ENCODE peak calls at places on chromosomes 11 and 22, in five cellular contexts. N, O, L, Q and P are unnamed samples.

GRCh38 chr22:39514373-39514973 is 5.9 kb upstream of the ATF4 start:
- DNase-seq in N (peak), O (no peak), L (no peak), Q (no peak), P (no peak)

GRCh38 chr11:77080643-77081210 is 14.0 kb downstream of the CAPN5 start:
- DNase-seq in N (peak), O (peak), L (no peak), Q (no peak), P (no peak)

GRCh38 chr11:94728541-94728940 is 39.6 kb upstream of the AMOTL1 start:
- DNase-seq in N (no peak), O (peak), L (peak), Q (no peak), P (no peak)

GRCh38 chr11:133082453-133082781 is 449.9 kb downstream of the OPCML start:
- DNase-seq in N (no peak), O (no peak), L (no peak), Q (no peak), P (no peak)

GRCh38 chr11:13031349-13031748 is 22.2 kb downstream of the RASSF10 start:
- DNase-seq in N (no peak), O (no peak), L (no peak), Q (no peak), P (no peak)

GRCh38 chr11:14914536-14914935 is 22.5 kb upstream of the CYP2R1 start:
- DNase-seq in N (no peak), O (no peak), L (no peak), Q (no peak), P (no peak)

GRCh38 chr11:66749091-66749490 is 20.1 kb upstream of the SPTBN2 start:
- DNase-seq in N (no peak), O (no peak), L (no peak), Q (no peak), P (no peak)

GRCh38 chr11:94379619-94380018 is 21.6 kb downstream of the GPR83 start:
- DNase-seq in N (no peak), O (no peak), L (no peak), Q (no peak), P (no peak)

GRCh38 chr11:27612932-27613669 is 87.2 kb downstream of the BDNF start:
- DNase-seq in N (no peak), O (no peak), L (no peak), Q (no peak), P (no peak)

GRCh38 chr22:19703869-19704268 is 10.4 kb upstream of the SEPTIN5 start:
- DNase-seq in N (no peak), O (no peak), L (no peak), Q (no peak), P (no peak)

GRCh38 chr11:120105576-120105975 is 32.3 kb downstream of the TRIM29 start:
- DNase-seq in N (no peak), O (no peak), L (no peak), Q (no peak), P (no peak)

GRCh38 chr11:28090052-28090749 is 17.8 kb downstream of the KIF18A start:
- DNase-seq in N (peak), O (peak), L (no peak), Q (no peak), P (no peak)

GRCh38 chr11:87366346-87366745 is 328.6 kb downstream of the TMEM135 start:
- DNase-seq in N (no peak), O (no peak), L (no peak), Q (no peak), P (no peak)

GRCh38 chr11:88555829-88556202 is 218.3 kb upstream of the CTSC start:
- DNase-seq in N (peak), O (no peak), L (peak), Q (no peak), P (no peak)

GRCh38 chr22:29689872-29690213 is 30.0 kb upstream of the CABP7 start:
- DNase-seq in N (peak), O (peak), L (no peak), Q (no peak), P (no peak)

GRCh38 chr11:2976289-2977063 is 15.7 kb downstream of the NAP1L4 start:
- DNase-seq in N (no peak), O (no peak), L (no peak), Q (no peak), P (no peak)

GRCh38 chr11:134413334-134414035 is 1.4 kb upstream of the B3GAT1 start:
- DNase-seq in N (no peak), O (no peak), L (no peak), Q (no peak), P (no peak)

GRCh38 chr11:62069374-62069773 is 54.4 kb upstream of the INCENP start:
- DNase-seq in N (no peak), O (no peak), L (no peak), Q (no peak), P (no peak)

GRCh38 chr22:38284042-38284402 is 11.2 kb upstream of the TMEM184B start:
- DNase-seq in N (peak), O (peak), L (peak), Q (no peak), P (peak)

GRCh38 chr11:33394431-33395109 is 137.4 kb downstream of the HIPK3 start:
- DNase-seq in N (no peak), O (no peak), L (no peak), Q (no peak), P (no peak)

GRCh38 chr11:17229481-17230152 is 21.8 kb upstream of the PIK3C2A start:
- DNase-seq in N (no peak), O (no peak), L (no peak), Q (no peak), P (no peak)

GRCh38 chr11:3837793-3838192 is 3.0 kb downstream of the RHOG start:
- DNase-seq in N (no peak), O (peak), L (no peak), Q (peak), P (no peak)

GRCh38 chr11:117950999-117951961 is 22.1 kb upstream of the TMPRSS13 start:
- DNase-seq in N (no peak), O (no peak), L (no peak), Q (peak), P (no peak)

GRCh38 chr11:3340025-3340424 is 38.9 kb downstream of the ZNF195 start:
- DNase-seq in N (peak), O (peak), L (peak), Q (no peak), P (peak)

GRCh38 chr22:33271390-33272161 is 213.4 kb upstream of the SYN3 start:
- DNase-seq in N (peak), O (no peak), L (no peak), Q (peak), P (no peak)

GRCh38 chr11:8167796-8168195 is 1.0 kb downstream of the RIC3 start:
- DNase-seq in N (peak), O (no peak), L (no peak), Q (no peak), P (no peak)

GRCh38 chr11:107741044-107741823 is 29.4 kb upstream of the SLN start:
- DNase-seq in N (peak), O (peak), L (peak), Q (peak), P (no peak)

GRCh38 chr11:123187670-123188507 is 7.2 kb downstream of the CLMP start:
- DNase-seq in N (peak), O (peak), L (no peak), Q (no peak), P (no peak)

GRCh38 chr22:24592144-24592845 is 578 bp downstream of the LRRC75B start:
- DNase-seq in N (no peak), O (peak), L (no peak), Q (peak), P (no peak)

GRCh38 chr11:27471588-27472397 is 797 bp downstream of the LGR4 start:
- DNase-seq in N (no peak), O (no peak), L (no peak), Q (peak), P (no peak)

GRCh38 chr22:44179989-44180705 is 578 bp upstream of the PARVG start:
- DNase-seq in N (no peak), O (no peak), L (no peak), Q (no peak), P (no peak)

GRCh38 chr11:60343094-60343704 is 16.1 kb downstream of the MS4A6E start:
- DNase-seq in N (no peak), O (no peak), L (no peak), Q (no peak), P (no peak)

GRCh38 chr11:113563766-113564165 is 88.6 kb upstream of the DRD2 start:
- DNase-seq in N (no peak), O (no peak), L (no peak), Q (no peak), P (no peak)

GRCh38 chr11:47523491-47524199 is 29.3 kb downstream of the CELF1 start:
- DNase-seq in N (peak), O (peak), L (peak), Q (no peak), P (no peak)

GRCh38 chr11:68354181-68354872 is 41.9 kb downstream of the LRP5 start:
- DNase-seq in N (peak), O (peak), L (peak), Q (no peak), P (peak)

GRCh38 chr11:114348200-114349191 is 51.8 kb downstream of the C11orf71 start:
- DNase-seq in N (peak), O (peak), L (peak), Q (no peak), P (peak)

GRCh38 chr11:27721505-27722116 is 21.4 kb upstream of the BDNF start:
- DNase-seq in N (no peak), O (no peak), L (no peak), Q (peak), P (no peak)

GRCh38 chr22:26597026-26597425 is 7.1 kb upstream of the TPST2 start:
- DNase-seq in N (no peak), O (no peak), L (no peak), Q (no peak), P (no peak)

GRCh38 chr11:19380375-19380774 is 139.6 kb upstream of the E2F8 start:
- DNase-seq in N (peak), O (peak), L (peak), Q (no peak), P (no peak)

GRCh38 chr11:111527279-111527678 is 12.7 kb downstream of the HOATZ start:
- DNase-seq in N (no peak), O (no peak), L (no peak), Q (no peak), P (no peak)

GRCh38 chr11:111530091-111530490 is 10.4 kb upstream of the LAYN start:
- DNase-seq in N (no peak), O (no peak), L (no peak), Q (no peak), P (no peak)

GRCh38 chr11:111526501-111526900 is 11.9 kb downstream of the HOATZ start:
- DNase-seq in N (peak), O (peak), L (no peak), Q (peak), P (no peak)

GRCh38 chr11:111531156-111531555 is 9.4 kb upstream of the LAYN start:
- DNase-seq in N (peak), O (no peak), L (no peak), Q (no peak), P (no peak)

GRCh38 chr11:111528557-111528956 is 12.0 kb upstream of the LAYN start:
- DNase-seq in N (peak), O (no peak), L (no peak), Q (no peak), P (no peak)
- TF ChIP-seq CTCF in N (no peak), O (peak), L (peak), Q (no peak), P (no peak)

GRCh38 chr11:75469785-75470405 is 36.9 kb upstream of the KLHL35 start:
- DNase-seq in N (no peak), O (no peak), L (no peak), Q (no peak), P (no peak)
- TF ChIP-seq CTCF in N (no peak), O (no peak), L (no peak), Q (no peak), P (no peak)

DNA sequence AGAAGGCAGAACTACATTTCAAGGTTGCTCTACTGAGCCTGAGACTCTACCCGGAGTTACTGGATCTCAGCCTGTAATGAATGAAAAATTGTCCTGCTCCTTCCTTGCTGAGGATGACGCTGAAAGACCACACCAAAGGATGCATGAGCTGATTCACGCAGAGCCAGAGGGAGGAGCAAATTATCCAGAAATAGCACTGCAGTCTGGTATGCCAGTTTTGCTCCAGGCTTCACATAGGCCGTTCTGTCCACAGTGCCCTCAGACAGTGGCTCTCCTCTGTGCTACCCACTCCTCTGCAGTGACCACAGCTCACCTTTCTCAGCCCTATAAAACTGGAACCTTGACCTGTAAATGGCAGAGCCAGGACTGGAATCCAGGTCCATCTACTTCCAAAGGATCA is 79.3 kb upstream of the GALNT18 start:
- DNase-seq in N (peak), O (peak), L (peak), Q (no peak), P (no peak)
- TF ChIP-seq CTCF in N (peak), O (no peak), L (peak), Q (no peak), P (no peak)

GRCh38 chr22:31995046-31995445 is 48.0 kb upstream of the SLC5A1 start:
- DNase-seq in N (no peak), O (no peak), L (no peak), Q (no peak), P (no peak)
- TF ChIP-seq CTCF in N (peak), O (no peak), L (peak), Q (no peak), P (no peak)

DNA sequence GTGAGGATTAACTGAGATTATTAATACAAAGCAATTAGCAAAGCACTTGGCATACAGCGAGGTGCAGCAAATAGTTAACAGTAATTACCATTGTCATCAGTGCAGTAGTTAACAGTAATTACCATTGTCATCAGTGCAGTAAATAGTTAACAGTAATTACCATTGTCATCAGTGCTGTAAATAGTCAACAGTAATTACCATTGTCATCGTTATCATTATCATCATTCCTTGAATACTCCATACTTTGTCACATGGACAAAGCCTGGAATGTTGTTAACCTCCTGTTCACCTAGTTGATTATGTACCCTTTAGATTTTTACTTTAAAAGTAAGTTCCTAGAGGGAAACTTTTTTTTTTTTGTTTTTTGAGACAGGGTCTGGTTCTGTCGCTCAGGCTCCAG is 19.5 kb upstream of the LYVE1 start:
- DNase-seq in N (no peak), O (no peak), L (no peak), Q (no peak), P (no peak)
- TF ChIP-seq CTCF in N (no peak), O (no peak), L (no peak), Q (no peak), P (no peak)

GRCh38 chr22:42376721-42377177 is 55.5 kb downstream of the NFAM1 start:
- DNase-seq in N (peak), O (peak), L (no peak), Q (no peak), P (peak)
- TF ChIP-seq CTCF in N (no peak), O (no peak), L (no peak), Q (no peak), P (no peak)

GRCh38 chr11:1548221-1549070 is 23.6 kb downstream of the DUSP8 start:
- DNase-seq in N (peak), O (peak), L (peak), Q (no peak), P (no peak)

GRCh38 chr11:1546077-1546535 is 26.0 kb downstream of the DUSP8 start:
- DNase-seq in N (no peak), O (no peak), L (no peak), Q (no peak), P (no peak)

GRCh38 chr11:1547467-1548098 is 24.5 kb downstream of the DUSP8 start:
- DNase-seq in N (no peak), O (no peak), L (no peak), Q (no peak), P (no peak)

GRCh38 chr11:1546536-1547466 is 25.3 kb downstream of the DUSP8 start:
- DNase-seq in N (peak), O (peak), L (no peak), Q (peak), P (no peak)

GRCh38 chr11:1549355-1550330 is 22.4 kb downstream of the DUSP8 start:
- DNase-seq in N (no peak), O (no peak), L (no peak), Q (no peak), P (no peak)
- TF ChIP-seq CTCF in N (no peak), O (no peak), L (no peak), Q (peak), P (no peak)

GRCh38 chr11:129980086-129980485 is 22.5 kb downstream of the PRDM10 start:
- DNase-seq in N (no peak), O (no peak), L (no peak), Q (no peak), P (no peak)
- TF ChIP-seq CTCF in N (no peak), O (no peak), L (no peak), Q (no peak), P (no peak)

GRCh38 chr11:50169634-50170033 is 137.0 kb downstream of the OR4C45 start:
- DNase-seq in N (no peak), O (no peak), L (no peak), Q (no peak), P (no peak)
- TF ChIP-seq CTCF in N (no peak), O (no peak), L (no peak), Q (no peak), P (no peak)

GRCh38 chr11:90392692-90393091 is 169.8 kb upstream of the CHORDC1 start:
- DNase-seq in N (no peak), O (no peak), L (no peak), Q (no peak), P (no peak)
- TF ChIP-seq CTCF in N (no peak), O (no peak), L (no peak), Q (no peak), P (no peak)